ENCODE peak calls at places on chromosomes 6 and 20, in seven cellular contexts. U is fibroblast of lung, K is cardiac muscle cell, Y is mucosa of descending colon, E is foreskin fibroblast, P is heart left ventricle, D is GM12865. Z is an unnamed sample.

GRCh38 chr20:37297066-37297736 is 7.7 kb downstream of the MANBAL start:
- DNase-seq in U (peak; percentile 54), K (peak; percentile 54), Y (no peak), E (peak; percentile 62), P (no peak), D (no peak), Z (peak; percentile 82)

GRCh38 chr20:13765868-13766416 is 18.8 kb downstream of the ESF1 start:
- DNase-seq in U (no peak), K (no peak), Y (no peak), E (no peak), P (no peak), D (no peak), Z (no peak)

GRCh38 chr20:12928755-12929401 is 79.9 kb upstream of the SPTLC3 start:
- DNase-seq in U (peak; percentile 70), K (peak; percentile 73), Y (no peak), E (peak; percentile 64), P (no peak), D (no peak), Z (peak; percentile 87)

GRCh38 chr20:32010666-32011065 is 428 bp downstream of the CCM2L start:
- DNase-seq in U (no peak), K (no peak), Y (no peak), E (no peak), P (no peak), D (no peak), Z (no peak)

GRCh38 chr6:43945778-43946100 is 175.7 kb downstream of the VEGFA start:
- DNase-seq in U (no peak), K (no peak), Y (no peak), E (no peak), P (no peak), D (no peak), Z (no peak)

GRCh38 chr6:132731086-132731485 is 17.2 kb upstream of the VNN1 start:
- DNase-seq in U (peak; percentile 44), K (no peak), Y (no peak), E (no peak), P (no peak), D (no peak), Z (peak; percentile 1)

GRCh38 chr6:129590408-129591022 is 119.5 kb downstream of the ARHGAP18 start:
- DNase-seq in U (peak; percentile 93), K (peak; percentile 33), Y (no peak), E (peak; percentile 93), P (no peak), D (no peak), Z (peak; percentile 95)

GRCh38 chr20:32325706-32326506 is 32.2 kb upstream of the ASXL1 start:
- DNase-seq in U (peak; percentile 61), K (peak; percentile 59), Y (no peak), E (peak; percentile 59), P (no peak), D (no peak), Z (peak; percentile 82)

GRCh38 chr6:4017847-4018193 is 61.1 kb downstream of the FAM217A start:
- DNase-seq in U (peak; percentile 48), K (peak; percentile 46), Y (no peak), E (no peak), P (no peak), D (peak; percentile 60), Z (peak; percentile 64)

GRCh38 chr6:53090576-53090975 is 25.4 kb downstream of the FBXO9 start:
- DNase-seq in U (peak; percentile 29), K (peak; percentile 31), Y (no peak), E (peak; percentile 39), P (no peak), D (no peak), Z (peak; percentile 31)

GRCh38 chr20:5070081-5070480 is 49.7 kb downstream of the PCNA start:
- DNase-seq in U (no peak), K (no peak), Y (no peak), E (no peak), P (no peak), D (no peak), Z (no peak)

GRCh38 chr6:125267806-125268523 is 33.8 kb downstream of the HDDC2 start:
- DNase-seq in U (no peak), K (peak; percentile 20), Y (no peak), E (no peak), P (no peak), D (no peak), Z (no peak)

GRCh38 chr6:131929227-131929626 is 21.9 kb downstream of the CCN2 start:
- DNase-seq in U (no peak), K (no peak), Y (no peak), E (no peak), P (no peak), D (no peak), Z (no peak)

GRCh38 chr20:31956556-31957220 is 4.8 kb upstream of the PDRG1 start:
- DNase-seq in U (no peak), K (no peak), Y (no peak), E (no peak), P (no peak), D (no peak), Z (no peak)

GRCh38 chr20:45470262-45470931 is 844 bp downstream of the WFDC2 start:
- DNase-seq in U (no peak), K (peak; percentile 25), Y (peak; percentile 82), E (no peak), P (no peak), D (peak; percentile 23), Z (no peak)

GRCh38 chr6:119526609-119527605 is 177.3 kb upstream of the MAN1A1 start:
- DNase-seq in U (no peak), K (no peak), Y (no peak), E (no peak), P (no peak), D (no peak), Z (peak; percentile 8)

GRCh38 chr20:56234110-56234509 is 14.4 kb upstream of the MC3R start:
- DNase-seq in U (no peak), K (no peak), Y (no peak), E (no peak), P (no peak), D (no peak), Z (no peak)

GRCh38 chr6:113651120-113651519 is 206.0 kb upstream of the MARCKS start:
- DNase-seq in U (peak; percentile 18), K (no peak), Y (no peak), E (no peak), P (peak; percentile 74), D (no peak), Z (no peak)

GRCh38 chr20:25040438-25040831 is 17.5 kb downstream of the ACSS1 start:
- DNase-seq in U (peak; percentile 72), K (peak; percentile 94), Y (peak; percentile 50), E (peak; percentile 62), P (no peak), D (no peak), Z (peak; percentile 57)

GRCh38 chr6:154731296-154732218 is 1.7 kb upstream of the SCAF8 start:
- DNase-seq in U (no peak), K (no peak), Y (no peak), E (no peak), P (no peak), D (no peak), Z (no peak)

GRCh38 chr6:73665686-73666319 is 12.0 kb upstream of the SLC17A5 start:
- DNase-seq in U (no peak), K (peak; percentile 19), Y (no peak), E (no peak), P (no peak), D (peak; percentile 30), Z (no peak)

GRCh38 chr6:4615891-4616290 is 160.3 kb upstream of the CDYL start:
- DNase-seq in U (peak; percentile 92), K (peak; percentile 90), Y (no peak), E (no peak), P (no peak), D (no peak), Z (no peak)

GRCh38 chr6:53673138-53673801 is 7.7 kb upstream of the KLHL31 start:
- DNase-seq in U (peak; percentile 85), K (peak; percentile 80), Y (no peak), E (peak; percentile 42), P (no peak), D (no peak), Z (peak; percentile 78)

GRCh38 chr20:58149412-58150091 is 78.9 kb downstream of the ANKRD60 start:
- DNase-seq in U (no peak), K (no peak), Y (no peak), E (peak; percentile 26), P (no peak), D (no peak), Z (no peak)

DNA sequence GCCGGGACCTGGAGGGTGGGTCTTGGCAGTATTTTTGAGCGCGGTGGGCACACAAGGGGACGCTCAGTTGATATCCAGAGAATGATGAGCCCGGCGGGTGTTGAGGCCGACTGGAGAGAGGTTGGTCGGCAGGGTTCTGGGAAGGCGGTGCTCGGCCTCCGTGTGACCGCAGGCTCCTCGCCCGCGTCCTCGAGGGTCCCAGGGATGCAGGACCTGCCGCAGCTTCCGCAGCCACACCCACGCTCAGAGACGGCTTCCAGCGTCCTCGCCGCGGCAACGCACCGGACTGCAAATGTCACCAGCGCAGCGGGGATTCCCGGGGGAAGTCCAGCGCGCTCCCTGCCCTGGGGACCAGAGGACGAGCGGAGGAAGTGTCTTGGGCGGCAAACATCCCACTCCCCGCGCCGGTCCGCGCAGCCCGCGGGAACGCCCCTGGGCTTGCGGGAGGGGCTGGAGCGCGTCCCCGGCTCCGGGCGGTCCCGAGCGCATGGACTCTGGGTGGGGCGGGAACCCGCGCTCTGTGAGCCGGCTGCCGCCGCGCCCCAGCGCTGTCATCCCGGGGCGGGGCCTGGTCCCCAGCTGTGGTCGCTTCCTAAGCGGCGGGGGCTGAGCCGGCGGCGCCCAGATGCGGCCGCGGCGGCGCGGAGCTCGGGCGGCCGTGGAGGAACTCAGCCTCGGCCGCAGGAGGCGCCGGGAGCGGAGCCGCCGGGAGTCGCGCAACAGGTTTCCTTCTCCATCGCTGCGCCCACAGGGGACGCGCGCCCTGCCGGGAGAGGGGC is at the start of gene STX11:
- DNase-seq in U (peak; percentile 20), K (peak; percentile 39), Y (peak; percentile 87), E (peak; percentile 47), P (peak; percentile 82), D (peak; percentile 90), Z (peak; percentile 29)
- TF ChIP-seq CTCF in U (no peak), K (no peak), Y (no peak), E (no peak), P (no peak), D (no peak), Z (no peak)

GRCh38 chr20:62286493-62287064 is 16.2 kb upstream of the ADRM1 start:
- DNase-seq in U (no peak), K (no peak), Y (peak; percentile 45), E (no peak), P (no peak), D (no peak), Z (no peak)
- H3K4me3 ChIP-seq in U (no peak overlapping the region), K (no peak overlapping the region), Y (no peak overlapping the region), E (no peak overlapping the region), P (no peak overlapping the region), D (no peak overlapping the region), Z (no peak overlapping the region)

GRCh38 chr6:137571854-137572253 is 77.7 kb upstream of the OLIG3 start:
- DNase-seq in U (no peak), K (peak; percentile 24), Y (no peak), E (no peak), P (no peak), D (peak; percentile 70), Z (peak; percentile 2)
- TF ChIP-seq CTCF in U (peak; percentile 39), K (peak; percentile 61), Y (peak; percentile 51), E (peak; percentile 59), P (peak; percentile 17), D (peak; percentile 69), Z (peak; percentile 75)

DNA sequence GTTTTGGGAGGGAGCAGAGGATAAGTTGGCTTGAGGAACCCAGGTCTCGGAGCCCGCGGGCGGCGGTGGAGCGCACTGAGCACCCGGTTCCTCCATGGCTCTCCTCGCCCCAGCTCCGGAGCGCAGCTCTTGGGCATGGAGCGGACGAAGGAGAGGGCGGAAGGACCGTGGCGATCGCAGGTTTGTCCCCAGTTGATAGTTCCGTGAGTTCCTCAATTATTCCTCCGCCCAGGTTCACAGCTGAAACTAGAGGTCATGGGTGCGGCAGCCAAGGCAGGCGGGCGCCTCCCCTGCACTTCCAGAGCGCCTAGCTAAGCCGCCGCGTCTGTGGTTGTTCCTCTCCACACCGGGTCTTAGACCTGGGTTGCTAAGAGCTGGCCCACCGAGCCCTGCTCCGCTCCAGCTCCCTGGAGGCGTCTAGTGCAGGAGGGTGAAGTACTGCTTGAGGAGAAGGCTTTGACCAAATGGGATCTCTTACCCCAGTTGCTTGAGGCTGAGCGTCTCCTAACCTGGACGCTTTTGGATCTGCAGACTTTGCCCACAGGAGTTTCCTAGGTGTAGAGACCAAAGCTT is at the start of gene HTR1B:
- DNase-seq in U (no peak), K (peak; percentile 37), Y (peak; percentile 46), E (peak; percentile 51), P (no peak), D (no peak), Z (peak; percentile 63)
- H3K4me3 ChIP-seq in U (peak within 1 kb of the TSS; percentile 36), K (peak within 1 kb of the TSS; percentile 67), Y (no peak within 1 kb of the TSS), E (peak within 1 kb of the TSS; percentile 64), P (peak within 1 kb of the TSS; percentile 50), D (no peak within 1 kb of the TSS), Z (peak within 1 kb of the TSS; percentile 57)